ENCODE peak calls at places on chromosomes 5 and 9, in eight cellular contexts. M, U, Y, W, J, S, L and N are unnamed samples. For H3K4me1, the result is how much of the 10 kb centered on the place peaks cover.

GRCh38 chr5:158511454-158511853 is 588.3 kb downstream of the EBF1 start:
- DNase-seq in L (no peak), Y (no peak), W (no peak), U (no peak), M (no peak), S (no peak), J (no peak), N (peak)

GRCh38 chr9:18710089-18710488 is 236.1 kb downstream of the ADAMTSL1 start:
- DNase-seq in J (no peak), Y (no peak), L (no peak), W (no peak), M (no peak), S (no peak), U (no peak), N (no peak)

GRCh38 chr5:6830643-6831239 is 117.5 kb downstream of the TENT4A start:
- DNase-seq in U (no peak), W (no peak), L (no peak), M (no peak), S (no peak), Y (no peak), J (no peak), N (no peak)

GRCh38 chr9:100473271-100474081 is 527 bp downstream of the TMEFF1 start:
- DNase-seq in Y (no peak), U (peak), M (peak), W (peak), S (peak), L (no peak), J (peak), N (no peak)

GRCh38 chr5:170067152-170067551 is 38.5 kb upstream of the FOXI1 start:
- DNase-seq in Y (no peak), W (no peak), U (no peak), M (no peak), L (no peak), S (no peak), J (no peak), N (no peak)

GRCh38 chr9:76576344-76576743 is 117.4 kb downstream of the GCNT1 start:
- DNase-seq in L (no peak), J (no peak), M (peak), Y (no peak), U (no peak), W (no peak), S (no peak), N (no peak)

GRCh38 chr5:16953729-16954128 is 17.6 kb upstream of the MYO10 start:
- DNase-seq in W (no peak), U (no peak), S (no peak), Y (no peak), M (no peak), L (no peak), J (no peak), N (no peak)

GRCh38 chr5:11143456-11144267 is 382.6 kb upstream of the DAP start:
- DNase-seq in M (no peak), U (no peak), J (no peak), Y (no peak), L (no peak), S (no peak), W (no peak), N (no peak)

GRCh38 chr5:86968311-86968753 is 299.4 kb upstream of the RASA1 start:
- DNase-seq in U (no peak), L (no peak), W (no peak), M (peak), J (peak), Y (no peak), S (no peak), N (no peak)

GRCh38 chr5:55711531-55712022 is 547 bp downstream of the SLC38A9 start:
- DNase-seq in W (no peak), J (no peak), M (no peak), S (peak), Y (no peak), U (no peak), L (no peak), N (no peak)

GRCh38 chr5:77210091-77211012 is at the start of gene PDE8B:
- DNase-seq in M (no peak), Y (no peak), S (no peak), L (no peak), J (no peak), U (no peak), W (peak), N (peak)

GRCh38 chr5:149667084-149667826 is 62.9 kb upstream of the PPARGC1B start:
- DNase-seq in Y (no peak), U (no peak), W (no peak), S (peak), J (peak), M (peak), L (no peak), N (no peak)

GRCh38 chr9:80951675-80952074 is 737.7 kb downstream of the TLE1 start:
- DNase-seq in L (no peak), W (peak), Y (no peak), M (no peak), U (no peak), J (no peak), S (no peak), N (no peak)

GRCh38 chr5:39716532-39716971 is 291.8 kb upstream of the DAB2 start:
- DNase-seq in U (no peak), S (peak), W (no peak), L (no peak), M (peak), Y (no peak), J (peak), N (no peak)

GRCh38 chr5:23483090-23483489 is 24.3 kb upstream of the PRDM9 start:
- DNase-seq in U (no peak), M (no peak), S (no peak), W (no peak), L (no peak), J (peak), Y (no peak), N (no peak)

GRCh38 chr9:35303567-35303966 is 141.8 kb downstream of the UNC13B start:
- DNase-seq in L (no peak), U (no peak), Y (no peak), S (no peak), W (no peak), J (no peak), M (no peak), N (no peak)

GRCh38 chr9:89179535-89179919 is 909 bp upstream of the SHC3 start:
- DNase-seq in W (no peak), U (no peak), L (no peak), J (peak), Y (no peak), S (no peak), M (no peak), N (peak)

GRCh38 chr9:105054488-105054887 is 126.5 kb upstream of the ABCA1 start:
- DNase-seq in U (no peak), W (no peak), Y (no peak), L (no peak), J (peak), S (no peak), M (no peak), N (no peak)

GRCh38 chr9:110142868-110143866 is 64.8 kb downstream of the C9orf152 start:
- DNase-seq in M (no peak), L (no peak), J (peak), Y (no peak), S (no peak), U (no peak), W (no peak), N (no peak)

GRCh38 chr9:76472925-76473324 is 13.9 kb downstream of the GCNT1 start:
- DNase-seq in S (peak), L (no peak), W (no peak), Y (no peak), M (no peak), J (no peak), U (no peak), N (no peak)

GRCh38 chr5:112548246-112548982 is 129.3 kb upstream of the EPB41L4A start:
- DNase-seq in M (no peak), W (no peak), L (no peak), U (no peak), J (peak), Y (no peak), S (no peak), N (no peak)

GRCh38 chr9:129006328-129007034 is 21.6 kb downstream of the SH3GLB2 start:
- DNase-seq in S (peak), L (no peak), U (peak), M (peak), J (peak), W (peak), Y (no peak), N (no peak)

GRCh38 chr5:54254482-54255198 is 55.7 kb downstream of the ARL15 start:
- DNase-seq in Y (no peak), J (peak), U (no peak), S (no peak), L (no peak), W (no peak), M (peak), N (no peak)

GRCh38 chr9:88106492-88106891 is 31.8 kb downstream of the SPATA31C2 start:
- DNase-seq in M (no peak), L (no peak), U (no peak), W (no peak), Y (no peak), J (peak), S (peak), N (no peak)

GRCh38 chr5:109865636-109866035 is 175.9 kb downstream of the MAN2A1 start:
- DNase-seq in S (no peak), L (no peak), M (no peak), Y (no peak), U (no peak), W (peak), J (peak), N (peak)

GRCh38 chr9:125428060-125428481 is 166.4 kb downstream of the GAPVD1 start:
- DNase-seq in L (no peak), Y (no peak), W (no peak), J (peak), M (no peak), S (no peak), U (no peak), N (no peak)

GRCh38 chr5:122195784-122196394 is 66.5 kb downstream of the ZNF474 start:
- DNase-seq in S (peak), U (no peak), J (peak), W (no peak), L (no peak), Y (no peak), M (no peak), N (no peak)

GRCh38 chr5:145204741-145205140 is 630.4 kb downstream of the PRELID2 start:
- DNase-seq in S (no peak), L (no peak), U (no peak), Y (no peak), J (no peak), W (no peak), M (no peak), N (no peak)

GRCh38 chr9:87898151-87898550 is 15.5 kb downstream of the SPATA31E1 start:
- DNase-seq in Y (no peak), U (no peak), J (peak), L (no peak), S (no peak), W (no peak), M (no peak), N (no peak)

DNA sequence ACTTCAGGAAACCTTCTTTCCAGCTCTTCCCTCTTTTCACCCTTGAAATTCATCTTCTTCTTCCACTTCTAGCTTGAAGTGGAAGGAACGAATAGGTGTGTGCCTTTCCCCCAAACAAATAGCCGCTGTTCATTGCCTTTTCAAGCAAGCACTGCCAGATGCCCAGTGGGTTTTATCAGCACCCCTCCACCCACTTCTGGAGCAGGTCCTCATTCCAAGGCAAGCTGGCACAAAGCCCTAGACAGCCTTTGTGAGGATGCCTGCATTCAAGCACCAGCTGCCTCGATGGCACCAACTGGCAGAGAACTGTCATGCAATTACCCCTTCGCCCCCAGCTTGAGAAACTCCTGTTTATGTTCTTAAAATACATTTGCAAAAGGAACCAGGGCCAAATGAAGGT is 36.5 kb downstream of the SERINC5 start:
- DNase-seq in Y (no peak), M (no peak), L (no peak), W (no peak), S (no peak), J (no peak), U (no peak), N (no peak)
- TF ChIP-seq CTCF in Y (no peak), M (no peak), L (no peak), W (no peak), S (no peak), J (no peak), U (no peak), N (no peak)

GRCh38 chr5:179161901-179162300 is 101.7 kb downstream of the ZNF354C start:
- DNase-seq in M (no peak), U (no peak), Y (no peak), J (no peak), S (no peak), L (no peak), W (no peak), N (no peak)
- H3K4me1 ChIP-seq in M (under half), U (under half), Y (under half), J (under half), S (under half), L (under half), W (under half), N (under half)

GRCh38 chr5:135362102-135362501 is 36.9 kb downstream of the MACROH2A1 start:
- DNase-seq in L (no peak), J (no peak), W (no peak), S (no peak), U (no peak), Y (no peak), M (no peak), N (no peak)

GRCh38 chr5:135356522-135357318 is 42.3 kb downstream of the MACROH2A1 start:
- DNase-seq in W (peak), U (no peak), Y (no peak), L (no peak), S (peak), J (no peak), M (peak), N (peak)

GRCh38 chr5:135360278-135361274 is 38.5 kb downstream of the MACROH2A1 start:
- DNase-seq in S (no peak), W (no peak), J (no peak), L (no peak), U (no peak), M (no peak), Y (no peak), N (no peak)

GRCh38 chr5:135355182-135355581 is 43.8 kb downstream of the MACROH2A1 start:
- DNase-seq in Y (no peak), W (no peak), M (no peak), U (no peak), J (no peak), L (no peak), S (no peak), N (no peak)

GRCh38 chr5:135359374-135360165 is 39.5 kb downstream of the MACROH2A1 start:
- DNase-seq in L (no peak), J (no peak), M (no peak), S (no peak), W (no peak), Y (no peak), U (no peak), N (no peak)
- H3K4me3 ChIP-seq in L (no peak), J (no peak), M (no peak), S (no peak), W (no peak), Y (no peak), U (no peak), N (no peak)

GRCh38 chr5:106875591-106876297 is 795.0 kb downstream of the EFNA5 start:
- DNase-seq in Y (no peak), S (no peak), M (no peak), U (no peak), W (no peak), J (peak), L (no peak), N (no peak)
- TF ChIP-seq CTCF in Y (peak), S (no peak), M (peak), U (peak), W (no peak), J (peak), L (no peak), N (peak)

DNA sequence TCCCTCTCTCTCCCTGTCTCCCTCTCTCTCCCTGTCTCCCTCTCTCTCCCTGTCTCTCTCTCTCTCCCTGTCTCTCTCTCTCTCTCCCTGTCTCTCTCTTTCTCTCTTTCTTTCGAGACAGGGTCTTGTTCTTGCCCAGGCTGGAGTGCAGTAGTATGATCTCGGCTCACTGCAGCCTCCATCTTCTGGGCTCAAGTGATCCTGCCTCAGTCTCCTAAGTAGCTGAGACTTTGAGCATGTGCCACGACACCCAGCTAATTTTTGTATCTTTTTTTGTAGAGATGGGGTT is 14.3 kb downstream of the TRIO start:
- DNase-seq in L (no peak), S (no peak), W (no peak), M (no peak), J (no peak), Y (no peak), U (no peak), N (no peak)
- H3K4me1 ChIP-seq in L (half or more), S (under half), W (under half), M (half or more), J (half or more), Y (under half), U (half or more), N (under half)